ENCODE peak calls at places on chromosomes 1 and 21, in four cellular contexts. N is ACHN, Q is midbrain, X is GM19239. I is an unnamed sample.
A peak's percentile ranks its signal among the peaks of the same experiment; 100 is the strongest.

GRCh38 chr21:15141236-15141970 is 76.6 kb upstream of the NRIP1 start:
- DNase-seq in N (peak; percentile 23), Q (no peak), X (no peak), I (no peak)

GRCh38 chr1:67561704-67562113 is 123.3 kb upstream of the GADD45A start:
- DNase-seq in N (peak; percentile 80), Q (peak; percentile 4), X (peak; percentile 46), I (peak; percentile 93)

GRCh38 chr1:40848530-40849189 is 13.5 kb downstream of the CITED4 start:
- DNase-seq in N (peak; percentile 62), Q (peak; percentile 62), X (no peak), I (peak; percentile 76)

GRCh38 chr1:50841791-50842387 is 118.2 kb downstream of the FAF1 start:
- DNase-seq in N (peak; percentile 24), Q (no peak), X (no peak), I (no peak)

GRCh38 chr1:31424568-31424967 is 11.6 kb downstream of the SERINC2 start:
- DNase-seq in N (no peak), Q (no peak), X (no peak), I (no peak)

GRCh38 chr1:65527672-65528071 is 107.2 kb downstream of the LEPR start:
- DNase-seq in N (no peak), Q (no peak), X (no peak), I (peak; percentile 25)

GRCh38 chr1:230087034-230087721 is 20.1 kb downstream of the GALNT2 start:
- DNase-seq in N (no peak), Q (no peak), X (no peak), I (no peak)

GRCh38 chr1:6519935-6520621 is 28.6 kb upstream of the PLEKHG5 start:
- DNase-seq in N (no peak), Q (peak; percentile 65), X (no peak), I (peak; percentile 93)

GRCh38 chr1:235011599-235012435 is 116.8 kb downstream of the TOMM20 start:
- DNase-seq in N (peak; percentile 97), Q (no peak), X (peak; percentile 56), I (peak; percentile 100)

GRCh38 chr1:232962761-232963357 is 12.4 kb downstream of the NTPCR start:
- DNase-seq in N (no peak), Q (no peak), X (no peak), I (no peak)

GRCh38 chr1:209648931-209649776 is 3.1 kb downstream of the LAMB3 start:
- DNase-seq in N (peak; percentile 87), Q (no peak), X (no peak), I (peak; percentile 90)

GRCh38 chr1:243312962-243313634 is 57.3 kb downstream of the SDCCAG8 start:
- DNase-seq in N (no peak), Q (peak; percentile 39), X (peak; percentile 7), I (no peak)

GRCh38 chr1:183830389-183830788 is 25.5 kb downstream of the RGL1 start:
- DNase-seq in N (no peak), Q (peak; percentile 65), X (no peak), I (no peak)

GRCh38 chr1:80657048-80657653 is 1143.6 kb upstream of the ADGRL2 start:
- DNase-seq in N (peak; percentile 15), Q (no peak), X (no peak), I (no peak)

GRCh38 chr1:33726274-33726804 is 137.5 kb upstream of the HMGB4 start:
- DNase-seq in N (no peak), Q (no peak), X (no peak), I (no peak)

GRCh38 chr1:55275151-55275748 is 60.1 kb upstream of the USP24 start:
- DNase-seq in N (no peak), Q (peak; percentile 4), X (no peak), I (no peak)

GRCh38 chr1:66000033-66000637 is 207.4 kb downstream of the PDE4B start:
- DNase-seq in N (no peak), Q (no peak), X (no peak), I (no peak)

GRCh38 chr1:36384542-36385409 is 948 bp downstream of the STK40 start:
- DNase-seq in N (peak; percentile 21), Q (peak; percentile 35), X (no peak), I (peak; percentile 55)

GRCh38 chr1:101260531-101260930 is 23.7 kb downstream of the S1PR1 start:
- DNase-seq in N (no peak), Q (no peak), X (no peak), I (peak; percentile 37)

GRCh38 chr1:117780981-117781475 is 148.4 kb downstream of the GDAP2 start:
- DNase-seq in N (no peak), Q (no peak), X (no peak), I (no peak)

GRCh38 chr1:109269981-109270622 is 12.8 kb downstream of the PSRC1 start:
- DNase-seq in N (no peak), Q (no peak), X (no peak), I (no peak)

GRCh38 chr1:212467843-212468482 is 35.2 kb downstream of the NENF start:
- DNase-seq in N (no peak), Q (peak; percentile 48), X (peak; percentile 29), I (no peak)

GRCh38 chr1:220711086-220711809 is 21.1 kb downstream of the C1orf115 start:
- DNase-seq in N (no peak), Q (no peak), X (no peak), I (no peak)

GRCh38 chr1:156106624-156107488 is 7.7 kb upstream of the LMNA start:
- DNase-seq in N (no peak), Q (no peak), X (no peak), I (no peak)

GRCh38 chr1:25586181-25586588 is 30.4 kb upstream of the MAN1C1 start:
- DNase-seq in N (no peak), Q (no peak), X (no peak), I (no peak)

GRCh38 chr1:2412773-2413494 is 570 bp upstream of the PEX10 start:
- DNase-seq in N (peak; percentile 55), Q (no peak), X (peak; percentile 66), I (no peak)

GRCh38 chr1:150566589-150567340 is 12.6 kb downstream of the MCL1 start:
- DNase-seq in N (no peak), Q (no peak), X (no peak), I (no peak)

GRCh38 chr1:214174508-214175199 is 106.3 kb upstream of the SMYD2 start:
- DNase-seq in N (no peak), Q (no peak), X (no peak), I (no peak)

GRCh38 chr1:47711848-47712492 is 274.1 kb downstream of the FOXD2 start:
- DNase-seq in N (no peak), Q (no peak), X (no peak), I (no peak)

GRCh38 chr1:14881775-14882672 is 271.5 kb upstream of the TMEM51 start:
- DNase-seq in N (no peak), Q (no peak), X (peak; percentile 34), I (peak; percentile 20)

GRCh38 chr1:12637693-12638092 is 6.2 kb upstream of the AADACL4 start:
- DNase-seq in N (no peak), Q (no peak), X (no peak), I (no peak)

GRCh38 chr1:203143671-203144070 is 16.1 kb downstream of the ADORA1 start:
- DNase-seq in N (no peak), Q (no peak), X (no peak), I (no peak)

GRCh38 chr1:74506311-74506710 is 6.1 kb downstream of the LRRC53 start:
- DNase-seq in N (no peak), Q (no peak), X (no peak), I (no peak)

GRCh38 chr1:51924455-51924854 is 45.9 kb upstream of the NRDC start:
- DNase-seq in N (no peak), Q (no peak), X (no peak), I (peak; percentile 73)

GRCh38 chr1:210293191-210293607 is 35.5 kb upstream of the HHAT start:
- DNase-seq in N (no peak), Q (no peak), X (no peak), I (peak; percentile 50)

GRCh38 chr21:44926364-44927101 is 5.8 kb upstream of the ITGB2 start:
- DNase-seq in N (peak; percentile 21), Q (no peak), X (no peak), I (peak; percentile 70)

GRCh38 chr1:183043872-183044859 is 20.9 kb downstream of the LAMC1 start:
- DNase-seq in N (peak; percentile 65), Q (no peak), X (no peak), I (peak; percentile 81)

GRCh38 chr1:178940022-178940765 is 69.3 kb upstream of the ANGPTL1 start:
- DNase-seq in N (no peak), Q (no peak), X (no peak), I (no peak)

GRCh38 chr1:1302951-1303509 is 4.7 kb downstream of the ACAP3 start:
- DNase-seq in N (no peak), Q (no peak), X (no peak), I (no peak)

I was measured in Daoy.